ENCODE peak calls at places on chromosome 12, in five cellular contexts. N is A549, A is endothelial cell of umbilical vein, S is K562, Z is HepG2. Y is an unnamed sample.

GRCh38 chr12:106493531-106493930 is 89.3 kb upstream of the RFX4 start:
- DNase-seq in N (no peak), A (no peak), S (no peak), Z (peak), Y (no peak)

GRCh38 chr12:117313906-117314305 is 47.5 kb downstream of the NOS1 start:
- DNase-seq in N (no peak), A (no peak), S (no peak), Z (no peak), Y (peak)

GRCh38 chr12:45203767-45204166 is 12.1 kb upstream of the ANO6 start:
- DNase-seq in N (no peak), A (no peak), S (no peak), Z (peak), Y (no peak)

GRCh38 chr12:41205070-41205715 is 17.1 kb downstream of the PDZRN4 start:
- DNase-seq in N (no peak), A (peak), S (no peak), Z (no peak), Y (no peak)

GRCh38 chr12:22494319-22494718 is 50.0 kb downstream of the C2CD5 start:
- DNase-seq in N (no peak), A (no peak), S (no peak), Z (no peak), Y (no peak)

GRCh38 chr12:52268212-52268611 is 6.2 kb upstream of the KRT86 start:
- DNase-seq in N (no peak), A (no peak), S (no peak), Z (no peak), Y (no peak)

GRCh38 chr12:23750923-23751322 is 198.5 kb downstream of the SOX5 start:
- DNase-seq in N (no peak), A (no peak), S (no peak), Z (no peak), Y (no peak)

GRCh38 chr12:7045913-7046312 is 14.6 kb upstream of the C1S start:
- DNase-seq in N (no peak), A (no peak), S (no peak), Z (peak), Y (peak)

GRCh38 chr12:108129017-108129812 is at the start of gene WSCD2:
- DNase-seq in N (no peak), A (no peak), S (peak), Z (peak), Y (peak)
- TF ChIP-seq MYC in N (no peak), A (no peak), S (peak), Z (no peak), Y (no peak)

GRCh38 chr12:120365675-120366340 is 3.2 kb downstream of the MSI1 start:
- DNase-seq in N (no peak), A (no peak), S (peak), Z (peak), Y (no peak)
- TF ChIP-seq MYC in N (no peak), A (no peak), S (no peak), Z (no peak), Y (no peak)

DNA sequence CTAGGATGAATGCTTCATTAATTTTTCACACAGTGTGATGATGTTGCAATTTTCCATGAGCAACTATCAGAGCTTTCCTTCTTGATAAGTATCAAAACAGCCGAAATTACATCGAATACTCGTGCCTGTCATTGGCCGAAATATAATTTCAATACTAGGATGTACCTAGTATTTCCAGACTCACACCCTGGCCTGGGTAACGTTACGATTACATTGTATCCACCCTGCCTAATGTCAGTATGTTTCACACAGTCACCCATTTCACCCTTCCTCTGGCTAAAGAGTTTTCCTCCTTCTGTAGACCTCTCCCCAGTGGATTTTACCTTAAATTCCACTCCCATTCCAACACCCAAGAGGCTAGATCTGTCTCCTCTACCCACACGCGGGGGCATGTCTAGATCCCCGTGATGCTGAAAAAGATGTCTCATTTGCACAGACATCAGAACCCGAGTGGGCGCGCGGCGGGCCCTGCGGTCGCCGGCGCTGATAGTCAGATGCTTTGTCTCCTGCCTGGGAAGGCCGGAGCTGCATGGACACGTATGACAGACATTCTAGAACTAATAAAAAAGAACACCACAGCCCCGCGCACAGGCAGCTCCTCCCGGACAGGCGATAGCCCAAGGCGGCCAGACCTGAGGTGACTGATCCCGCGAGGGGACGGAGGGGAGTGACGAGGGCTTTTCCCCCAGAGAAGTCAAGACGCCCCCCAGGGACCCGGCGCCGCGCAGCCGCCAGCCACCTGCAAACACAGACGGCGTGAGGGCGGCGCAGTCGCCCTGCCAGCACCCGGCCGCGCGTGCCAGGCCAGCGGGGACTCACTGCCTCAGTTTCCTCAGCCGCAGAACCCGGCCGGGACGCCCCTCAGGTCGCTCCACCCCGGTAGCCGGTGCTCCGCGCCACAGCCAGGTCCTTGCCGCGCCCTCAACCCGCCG is 691 bp downstream of the KIF21A start:
- DNase-seq in N (peak), A (peak), S (peak), Z (peak), Y (peak)
- TF ChIP-seq MYC in N (no peak), A (no peak), S (peak), Z (peak), Y (no peak)

DNA sequence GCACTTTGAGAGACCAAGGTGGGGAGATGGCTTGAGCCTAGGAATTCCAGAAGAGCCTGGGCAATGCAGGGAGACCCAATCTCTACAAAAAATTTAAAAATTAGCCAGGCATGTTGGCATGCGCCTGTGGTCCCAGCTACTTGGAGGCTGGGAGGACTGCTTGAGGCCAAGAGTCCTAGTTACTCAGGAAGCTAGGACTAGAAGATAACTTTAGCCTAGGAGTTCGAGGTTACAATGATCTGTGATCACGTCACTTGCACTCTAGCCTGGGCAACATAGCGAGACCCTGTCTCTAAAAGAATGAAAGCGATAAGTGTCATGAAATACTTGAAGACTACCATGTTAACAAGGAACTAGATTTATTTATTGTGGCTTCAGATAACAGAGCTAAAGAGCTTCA is 3.5 kb downstream of the ATF7 start:
- DNase-seq in N (no peak), A (no peak), S (no peak), Z (no peak), Y (no peak)
- TF ChIP-seq MYC in N (no peak), A (no peak), S (no peak), Z (no peak), Y (no peak)